ENCODE peak calls at places on chromosomes 5 and 9, in four cellular contexts. O, Q, V and M are unnamed samples.
A peak's percentile ranks its signal among the peaks of the same experiment; 100 is the strongest.

GRCh38 chr5:88290801-88291200 is 22.2 kb upstream of the TMEM161B start:
- DNase-seq in O (no peak), Q (no peak), V (no peak), M (no peak)

GRCh38 chr9:30796806-30797205 is 1587.6 kb upstream of the ACO1 start:
- DNase-seq in O (no peak), Q (no peak), V (no peak), M (no peak)

GRCh38 chr9:105401651-105402050 is 46.2 kb upstream of the FSD1L start:
- DNase-seq in O (no peak), Q (no peak), V (no peak), M (peak; percentile 92)

GRCh38 chr9:125985998-125986655 is 239.0 kb downstream of the PBX3 start:
- DNase-seq in O (no peak), Q (no peak), V (no peak), M (peak; percentile 4)

GRCh38 chr5:111486055-111486454 is 26.3 kb downstream of the STARD4 start:
- DNase-seq in O (no peak), Q (no peak), V (no peak), M (no peak)

GRCh38 chr5:179314606-179315355 is 30.5 kb downstream of the ADAMTS2 start:
- DNase-seq in O (no peak), Q (peak; percentile 22), V (no peak), M (no peak)

GRCh38 chr5:108148715-108149139 is 233.2 kb downstream of the FBXL17 start:
- DNase-seq in O (no peak), Q (no peak), V (peak; percentile 12), M (no peak)

GRCh38 chr5:99587983-99588382 is 659.2 kb upstream of the CHD1 start:
- DNase-seq in O (no peak), Q (no peak), V (no peak), M (no peak)

GRCh38 chr5:119058979-119059529 is 11.8 kb upstream of the DMXL1 start:
- DNase-seq in O (no peak), Q (no peak), V (no peak), M (no peak)

GRCh38 chr5:52811067-52811749 is 23.5 kb downstream of the ITGA1 start:
- DNase-seq in O (no peak), Q (no peak), V (no peak), M (no peak)

GRCh38 chr5:37088041-37088440 is 161.1 kb downstream of the CPLANE1 start:
- DNase-seq in O (no peak), Q (no peak), V (no peak), M (no peak)

GRCh38 chr9:97059661-97060060 is 20.7 kb upstream of the CTSV start:
- DNase-seq in O (no peak), Q (no peak), V (peak; percentile 91), M (no peak)

GRCh38 chr5:34658023-34658422 is 1.9 kb downstream of the RAI14 start:
- DNase-seq in O (no peak), Q (no peak), V (peak; percentile 31), M (no peak)

GRCh38 chr5:80181618-80182211 is 74.1 kb downstream of the SERINC5 start:
- DNase-seq in O (no peak), Q (no peak), V (peak; percentile 68), M (no peak)

GRCh38 chr5:59296317-59297264 is 596.9 kb downstream of the PDE4D start:
- DNase-seq in O (no peak), Q (no peak), V (peak; percentile 56), M (no peak)

GRCh38 chr5:180315762-180316212 is 23.9 kb upstream of the MAPK9 start:
- DNase-seq in O (no peak), Q (peak; percentile 93), V (no peak), M (peak; percentile 72)

GRCh38 chr5:42168091-42168670 is 243.1 kb downstream of the FBXO4 start:
- DNase-seq in O (no peak), Q (no peak), V (no peak), M (no peak)

GRCh38 chr9:37574241-37574721 is 1.9 kb downstream of the FBXO10 start:
- DNase-seq in O (no peak), Q (no peak), V (no peak), M (peak; percentile 65)

GRCh38 chr5:67612961-67613360 is 416.4 kb upstream of the CD180 start:
- DNase-seq in O (no peak), Q (no peak), V (no peak), M (no peak)

GRCh38 chr5:154487541-154487940 is 9.5 kb upstream of the HAND1 start:
- DNase-seq in O (no peak), Q (peak; percentile 34), V (no peak), M (no peak)

GRCh38 chr9:112299514-112299913 is 33.9 kb downstream of the PTBP3 start:
- DNase-seq in O (no peak), Q (no peak), V (peak; percentile 91), M (no peak)

GRCh38 chr5:74201334-74202081 is 439.0 kb downstream of the ENC1 start:
- DNase-seq in O (no peak), Q (no peak), V (no peak), M (no peak)

GRCh38 chr9:6739218-6739617 is 18.6 kb upstream of the KDM4C start:
- DNase-seq in O (no peak), Q (no peak), V (no peak), M (no peak)

GRCh38 chr9:136977223-136978072 is at the start of gene PTGDS:
- DNase-seq in O (no peak), Q (no peak), V (no peak), M (no peak)

GRCh38 chr9:36301227-36301626 is 43.0 kb upstream of the GNE start:
- DNase-seq in O (no peak), Q (no peak), V (no peak), M (no peak)

GRCh38 chr5:127486471-127486870 is 31.0 kb upstream of the PRRC1 start:
- DNase-seq in O (no peak), Q (no peak), V (no peak), M (no peak)

GRCh38 chr9:130366888-130367550 is 77.7 kb upstream of the ASS1 start:
- DNase-seq in O (no peak), Q (no peak), V (no peak), M (no peak)

GRCh38 chr5:118042076-118042475 is 946.3 kb downstream of the DTWD2 start:
- DNase-seq in O (no peak), Q (no peak), V (no peak), M (no peak)

GRCh38 chr5:170635706-170636105 is 131.9 kb downstream of the KCNIP1 start:
- DNase-seq in O (no peak), Q (peak; percentile 42), V (no peak), M (no peak)

GRCh38 chr5:57171818-57172465 is 1.9 kb upstream of the GPBP1 start:
- DNase-seq in O (no peak), Q (no peak), V (peak; percentile 51), M (no peak)

GRCh38 chr5:65205016-65205415 is 276.7 kb downstream of the ADAMTS6 start:
- DNase-seq in O (no peak), Q (no peak), V (no peak), M (no peak)

GRCh38 chr5:147685991-147686390 is 96.5 kb downstream of the JAKMIP2 start:
- DNase-seq in O (no peak), Q (no peak), V (peak; percentile 20), M (no peak)

GRCh38 chr5:55218966-55219365 is 8.1 kb downstream of the MCIDAS start:
- DNase-seq in O (no peak), Q (no peak), V (peak; percentile 89), M (no peak)

GRCh38 chr9:33471361-33471760 is 2.4 kb downstream of the NOL6 start:
- DNase-seq in O (no peak), Q (no peak), V (no peak), M (no peak)

GRCh38 chr5:157602505-157602904 is 26.9 kb upstream of the ADAM19 start:
- DNase-seq in O (no peak), Q (no peak), V (no peak), M (no peak)

GRCh38 chr5:64682608-64683007 is 7.7 kb upstream of the SHISAL2B start:
- DNase-seq in O (no peak), Q (no peak), V (no peak), M (no peak)

GRCh38 chr5:151905639-151906038 is 19.0 kb downstream of the GLRA1 start:
- DNase-seq in O (no peak), Q (no peak), V (no peak), M (no peak)

GRCh38 chr5:84378961-84379360 is 5.7 kb downstream of the EDIL3 start:
- DNase-seq in O (no peak), Q (no peak), V (no peak), M (no peak)

GRCh38 chr5:11335881-11336760 is 568.1 kb downstream of the CTNND2 start:
- DNase-seq in O (no peak), Q (no peak), V (no peak), M (no peak)

DNA sequence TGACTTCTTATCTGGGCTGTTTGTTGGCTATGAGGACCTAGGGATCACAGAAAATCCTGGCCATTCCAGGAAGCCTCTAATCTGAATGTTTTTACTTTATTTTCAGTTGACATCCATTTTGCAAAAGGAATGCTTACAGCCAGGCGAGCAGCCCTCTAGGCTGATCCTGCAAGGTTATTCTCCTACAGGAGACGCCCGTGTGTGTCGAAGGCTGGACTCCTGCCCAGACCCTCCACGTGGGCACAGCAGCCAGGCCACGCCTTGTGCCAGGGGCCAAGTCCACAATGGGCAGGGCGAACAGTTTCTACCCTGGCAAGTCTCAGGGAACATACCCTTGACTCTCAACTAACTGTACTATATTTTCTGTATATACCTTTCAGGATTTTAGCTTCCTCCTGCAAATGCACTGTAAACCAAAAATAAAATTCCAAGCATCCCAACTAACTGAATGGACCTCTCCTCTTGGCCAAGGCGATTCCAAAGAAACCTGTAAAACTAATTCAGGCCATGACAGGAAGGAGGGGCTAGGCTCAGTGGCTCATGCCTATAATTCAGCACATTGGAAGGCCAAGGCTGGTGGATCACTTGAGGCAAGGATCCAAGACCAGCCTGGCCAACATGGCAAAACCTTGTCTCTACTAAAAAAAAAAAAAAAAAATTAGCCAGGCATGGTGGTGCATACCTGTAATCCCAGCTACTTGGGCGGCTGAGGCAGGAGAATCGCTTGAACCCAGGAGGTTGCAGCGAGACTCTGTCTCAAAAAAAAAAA is 5.7 kb downstream of the CMBL start:
- DNase-seq in O (no peak), Q (peak; percentile 86), V (peak; percentile 81), M (no peak)
- TF ChIP-seq CTCF in O (no peak), Q (no peak), V (no peak), M (no peak)

GRCh38 chr5:132267166-132267739 is 9.8 kb downstream of the PDLIM4 start:
- DNase-seq in O (no peak), Q (peak; percentile 47), V (no peak), M (no peak)
- H3K27ac ChIP-seq in O (no peak overlapping the region), Q (no peak overlapping the region), V (peak overlapping the region; percentile 98), M (no peak overlapping the region)

GRCh38 chr9:101398930-101399640 is 434 bp downstream of the ZNF189 start:
- DNase-seq in O (no peak), Q (no peak), V (no peak), M (no peak)

GRCh38 chr9:101397746-101398334 is 578 bp downstream of the MRPL50 start:
- DNase-seq in O (no peak), Q (no peak), V (no peak), M (no peak)

GRCh38 chr9:101400120-101400519 is 1.5 kb downstream of the ZNF189 start:
- DNase-seq in O (no peak), Q (no peak), V (no peak), M (no peak)

GRCh38 chr9:101399641-101399965 is 952 bp downstream of the ZNF189 start:
- DNase-seq in O (no peak), Q (no peak), V (no peak), M (no peak)

GRCh38 chr9:101398335-101398929 is at the start of the genes MRPL50 and ZNF189:
- DNase-seq in O (peak; percentile 94), Q (peak; percentile 100), V (peak; percentile 100), M (peak; percentile 99)
- TF ChIP-seq CTCF in O (no peak), Q (no peak), V (no peak), M (no peak)

GRCh38 chr9:16386579-16387077 is 483.8 kb downstream of the BNC2 start:
- DNase-seq in O (no peak), Q (no peak), V (no peak), M (peak; percentile 16)
- H3K27ac ChIP-seq in O (no peak overlapping the region), Q (no peak overlapping the region), V (no peak overlapping the region), M (no peak overlapping the region)